ENCODE peak calls at places on chromosomes 5 and 9, in eight cellular contexts. C is NCI-H774; X is tibial nerve; K is GM20000; T is stimulated activated CD4-positive, alpha-beta T cell treated with anti-CD3 and anti-CD28 coated beads, Interleukin-12 subunit alpha, Interleukin-12 subunit beta, amount 100 ng/mL, for 48 hours; R is stimulated activated naive CD4-positive, alpha-beta T cell; W is fibroblast of mammary gland; L is Karpas-422. F is an unnamed sample.

GRCh38 chr5:146137967-146138403 is 32.6 kb upstream of the PLAC8L1 start:
- DNase-seq in T (no peak), L (no peak), K (no peak), C (no peak), R (no peak), X (no peak), W (peak), F (peak)

GRCh38 chr9:68505681-68506409 is 34.8 kb downstream of the TMEM252 start:
- DNase-seq in X (no peak), K (no peak), W (peak), L (peak), R (no peak), T (no peak), C (no peak), F (no peak)

GRCh38 chr5:172322028-172322965 is 38.7 kb upstream of the UBTD2 start:
- DNase-seq in R (no peak), W (no peak), L (no peak), X (no peak), K (peak), C (peak), T (no peak), F (peak)

GRCh38 chr5:59830801-59831200 is 62.7 kb downstream of the PDE4D start:
- DNase-seq in T (no peak), W (no peak), X (no peak), R (no peak), L (no peak), K (no peak), C (no peak), F (no peak)

GRCh38 chr9:126406075-126406675 is 79.5 kb downstream of the MVB12B start:
- DNase-seq in L (no peak), K (no peak), R (no peak), T (no peak), W (no peak), X (no peak), C (peak), F (no peak)

GRCh38 chr5:67644221-67644920 is 447.8 kb upstream of the CD180 start:
- DNase-seq in L (no peak), K (no peak), T (no peak), X (no peak), C (no peak), R (no peak), W (no peak), F (no peak)

GRCh38 chr9:123957731-123958130 is 27.8 kb upstream of the DENND1A start:
- DNase-seq in R (no peak), T (no peak), C (no peak), W (peak), X (no peak), K (no peak), L (no peak), F (peak)

GRCh38 chr9:96859461-96860198 is 5.3 kb upstream of the ZNF782 start:
- DNase-seq in C (no peak), L (no peak), T (no peak), K (no peak), R (no peak), W (peak), X (no peak), F (peak)

GRCh38 chr5:41788800-41789395 is 81.3 kb downstream of the OXCT1 start:
- DNase-seq in R (no peak), W (peak), T (no peak), K (no peak), L (no peak), C (no peak), X (no peak), F (peak)

GRCh38 chr9:135010921-135011320 is 76.5 kb upstream of the OLFM1 start:
- DNase-seq in C (no peak), X (no peak), W (no peak), L (no peak), K (no peak), T (no peak), R (no peak), F (no peak)

GRCh38 chr9:35689601-35690446 is at the start of gene TPM2:
- DNase-seq in L (no peak), K (peak), R (no peak), T (no peak), W (peak), C (no peak), X (no peak), F (peak)

GRCh38 chr9:131737426-131737825 is 2.5 kb downstream of the RAPGEF1 start:
- DNase-seq in T (no peak), L (no peak), X (no peak), W (no peak), R (no peak), C (no peak), K (no peak), F (no peak)

GRCh38 chr5:44294492-44294891 is 94.7 kb downstream of the FGF10 start:
- DNase-seq in X (peak), T (no peak), R (no peak), W (peak), C (no peak), K (no peak), L (no peak), F (no peak)

GRCh38 chr5:134738963-134739661 is 764 bp downstream of the CAMLG start:
- DNase-seq in L (peak), T (peak), C (peak), R (peak), W (peak), X (no peak), K (peak), F (peak)

GRCh38 chr9:101470929-101471328 is 35.4 kb upstream of the ALDOB start:
- DNase-seq in C (no peak), X (no peak), W (no peak), L (no peak), R (no peak), K (no peak), T (no peak), F (no peak)

GRCh38 chr9:125942111-125942510 is 194.9 kb downstream of the PBX3 start:
- DNase-seq in W (peak), T (no peak), R (no peak), C (no peak), K (no peak), L (no peak), X (no peak), F (peak)

GRCh38 chr5:137564475-137564961 is 65.4 kb upstream of the SPOCK1 start:
- DNase-seq in R (no peak), T (no peak), C (no peak), W (peak), L (no peak), K (no peak), X (no peak), F (peak)

GRCh38 chr9:84125046-84125445 is 144.4 kb downstream of the RMI1 start:
- DNase-seq in L (no peak), R (no peak), X (no peak), C (no peak), T (no peak), W (no peak), K (no peak), F (no peak)

GRCh38 chr5:93246093-93246855 is 334.7 kb downstream of the NR2F1-AS1 start:
- DNase-seq in T (no peak), X (no peak), L (no peak), C (peak), R (no peak), K (no peak), W (peak), F (no peak)

GRCh38 chr9:126127591-126127990 is 199.0 kb upstream of the MVB12B start:
- DNase-seq in R (no peak), T (no peak), L (no peak), C (no peak), K (no peak), X (no peak), W (no peak), F (no peak)

GRCh38 chr5:120604898-120605297 is 140.8 kb downstream of the PRR16 start:
- DNase-seq in T (no peak), R (no peak), X (no peak), L (no peak), C (no peak), K (no peak), W (peak), F (peak)

GRCh38 chr9:117253256-117253655 is 161.6 kb downstream of the ASTN2 start:
- DNase-seq in X (no peak), T (no peak), W (no peak), K (no peak), R (no peak), C (no peak), L (no peak), F (no peak)

GRCh38 chr5:81755320-81755719 is 4.4 kb upstream of the SSBP2 start:
- DNase-seq in X (peak), R (no peak), C (no peak), L (no peak), K (no peak), W (peak), T (no peak), F (peak)

GRCh38 chr9:13160051-13160450 is 119.4 kb downstream of the MPDZ start:
- DNase-seq in R (no peak), C (no peak), K (no peak), T (no peak), X (no peak), W (no peak), L (no peak), F (no peak)

GRCh38 chr5:121968910-121969607 is 7.3 kb downstream of the SRFBP1 start:
- DNase-seq in C (no peak), R (no peak), L (no peak), X (no peak), W (peak), K (no peak), T (no peak), F (peak)

GRCh38 chr5:322942-323879 is 1.7 kb downstream of the AHRR start:
- DNase-seq in X (no peak), C (no peak), K (peak), L (no peak), R (no peak), T (no peak), W (no peak), F (peak)

GRCh38 chr9:128550770-128551651 is 1.4 kb upstream of the SPTAN1 start:
- DNase-seq in T (no peak), C (no peak), R (no peak), W (peak), X (no peak), L (peak), K (no peak), F (no peak)

GRCh38 chr5:157516016-157516415 is 56.0 kb downstream of the NIPAL4 start:
- DNase-seq in L (no peak), C (no peak), W (peak), T (peak), R (no peak), K (no peak), X (no peak), F (peak)

GRCh38 chr5:169626779-169627178 is 10.3 kb upstream of the DOCK2 start:
- DNase-seq in X (no peak), T (no peak), W (peak), R (no peak), L (peak), C (no peak), K (no peak), F (peak)

GRCh38 chr9:65449423-65449822 is 164.4 kb upstream of the FOXD4L5 start:
- DNase-seq in C (no peak), T (no peak), K (no peak), W (no peak), X (no peak), L (no peak), R (no peak), F (no peak)

GRCh38 chr5:125798311-125798710 is 624.9 kb upstream of the GRAMD2B start:
- DNase-seq in L (peak), K (no peak), T (no peak), R (no peak), C (no peak), W (peak), X (no peak), F (peak)

GRCh38 chr9:13269589-13270452 is 9.7 kb downstream of the MPDZ start:
- DNase-seq in L (no peak), K (no peak), X (no peak), C (no peak), T (no peak), W (no peak), R (no peak), F (no peak)

GRCh38 chr5:71883745-71884103 is 164.6 kb downstream of the CARTPT start:
- DNase-seq in R (no peak), X (no peak), L (no peak), T (no peak), K (no peak), C (no peak), W (peak), F (no peak)

GRCh38 chr9:111034573-111035539 is 3.4 kb downstream of the LPAR1 start:
- DNase-seq in T (no peak), C (no peak), X (no peak), W (peak), L (no peak), K (no peak), R (no peak), F (no peak)

F was measured in epithelial cell of esophagus.